ENCODE peak calls at places on chromosomes 6 and 20, in seven cellular contexts. B is prostate gland, N is psoas muscle, M is tibial artery, V is lung, T is breast epithelium, Y is A549. J is an unnamed sample.
A peak's percentile ranks its signal among the peaks of the same experiment; 100 is the strongest.

GRCh38 chr6:130033999-130034814 is 15.8 kb downstream of the L3MBTL3 start:
- DNase-seq in B (no peak), N (no peak), M (no peak), V (no peak), T (no peak), Y (no peak), J (peak; percentile 49)

GRCh38 chr6:111628117-111628866 is 22.6 kb upstream of the TRAF3IP2 start:
- DNase-seq in B (no peak), N (no peak), M (peak; percentile 34), V (no peak), T (no peak), Y (no peak), J (no peak)

GRCh38 chr6:118565317-118565960 is 17.3 kb downstream of the PLN start:
- DNase-seq in B (no peak), N (no peak), M (no peak), V (no peak), T (no peak), Y (peak; percentile 3), J (peak; percentile 53)

GRCh38 chr6:77456531-77457248 is 6.6 kb downstream of the HTR1B start:
- DNase-seq in B (no peak), N (peak; percentile 12), M (peak; percentile 51), V (no peak), T (no peak), Y (no peak), J (peak; percentile 97)

GRCh38 chr6:155519339-155519738 is 63.7 kb upstream of the NOX3 start:
- DNase-seq in B (no peak), N (no peak), M (no peak), V (no peak), T (no peak), Y (no peak), J (no peak)

GRCh38 chr20:56519551-56519950 is 5.0 kb upstream of the FAM209A start:
- DNase-seq in B (no peak), N (no peak), M (no peak), V (no peak), T (no peak), Y (no peak), J (no peak)

GRCh38 chr6:25342784-25343183 is 63.6 kb downstream of the CARMIL1 start:
- DNase-seq in B (no peak), N (no peak), M (no peak), V (no peak), T (no peak), Y (peak; percentile 5), J (peak; percentile 18)

GRCh38 chr20:3815703-3816315 is 4.5 kb upstream of the AP5S1 start:
- DNase-seq in B (no peak), N (no peak), M (no peak), V (no peak), T (no peak), Y (no peak), J (no peak)

GRCh38 chr6:35082733-35083403 is 58.3 kb downstream of the TCP11 start:
- DNase-seq in B (no peak), N (no peak), M (peak; percentile 18), V (no peak), T (no peak), Y (no peak), J (no peak)

GRCh38 chr6:22133352-22133751 is 163.5 kb downstream of the PRL start:
- DNase-seq in B (peak; percentile 33), N (no peak), M (no peak), V (no peak), T (no peak), Y (no peak), J (no peak)

GRCh38 chr20:2946988-2947961 is 74.0 kb downstream of the PTPRA start:
- DNase-seq in B (peak; percentile 12), N (no peak), M (no peak), V (no peak), T (no peak), Y (no peak), J (no peak)

GRCh38 chr6:77292564-77293546 is 170.4 kb downstream of the HTR1B start:
- DNase-seq in B (no peak), N (no peak), M (no peak), V (no peak), T (no peak), Y (peak; percentile 8), J (peak; percentile 98)

GRCh38 chr6:164859791-164860190 is 449.6 kb downstream of the C6orf118 start:
- DNase-seq in B (no peak), N (no peak), M (no peak), V (no peak), T (no peak), Y (no peak), J (no peak)

GRCh38 chr6:47334334-47334733 is 24.6 kb upstream of the TNFRSF21 start:
- DNase-seq in B (no peak), N (no peak), M (no peak), V (no peak), T (no peak), Y (no peak), J (no peak)

GRCh38 chr6:16764188-16764950 is 3.1 kb upstream of the ATXN1 start:
- DNase-seq in B (no peak), N (no peak), M (no peak), V (no peak), T (no peak), Y (no peak), J (no peak)

GRCh38 chr6:13715444-13715883 is 3.8 kb upstream of the RANBP9 start:
- DNase-seq in B (no peak), N (no peak), M (no peak), V (no peak), T (no peak), Y (no peak), J (peak; percentile 20)

GRCh38 chr6:85353012-85353411 is 96.9 kb upstream of the NT5E start:
- DNase-seq in B (no peak), N (no peak), M (no peak), V (no peak), T (no peak), Y (no peak), J (no peak)

GRCh38 chr6:168507730-168508129 is 66.7 kb downstream of the SMOC2 start:
- DNase-seq in B (no peak), N (no peak), M (no peak), V (no peak), T (no peak), Y (no peak), J (no peak)

GRCh38 chr6:155174576-155175174 is 89.1 kb upstream of the CLDN20 start:
- DNase-seq in B (peak; percentile 70), N (no peak), M (peak; percentile 55), V (peak; percentile 58), T (no peak), Y (peak; percentile 76), J (no peak)

GRCh38 chr6:26012061-26012460 is 49.5 kb downstream of the TRIM38 start:
- DNase-seq in B (no peak), N (no peak), M (no peak), V (no peak), T (no peak), Y (no peak), J (no peak)

GRCh38 chr6:85672623-85673022 is 29.9 kb upstream of the SYNCRIP start:
- DNase-seq in B (no peak), N (no peak), M (no peak), V (no peak), T (no peak), Y (no peak), J (no peak)

GRCh38 chr20:64053841-64054661 is 4.6 kb upstream of the SOX18 start:
- DNase-seq in B (no peak), N (peak; percentile 61), M (no peak), V (no peak), T (no peak), Y (peak; percentile 52), J (peak; percentile 25)

GRCh38 chr6:52598123-52598823 is 21.4 kb upstream of the TRAM2 start:
- DNase-seq in B (peak; percentile 20), N (peak; percentile 62), M (peak; percentile 66), V (peak; percentile 48), T (no peak), Y (peak; percentile 61), J (no peak)
- TF ChIP-seq CTCF in B (peak; percentile 58), N (peak; percentile 66), M (peak; percentile 73), V (peak; percentile 24), T (peak; percentile 67), Y (peak; percentile 45), J (peak; percentile 79)

DNA sequence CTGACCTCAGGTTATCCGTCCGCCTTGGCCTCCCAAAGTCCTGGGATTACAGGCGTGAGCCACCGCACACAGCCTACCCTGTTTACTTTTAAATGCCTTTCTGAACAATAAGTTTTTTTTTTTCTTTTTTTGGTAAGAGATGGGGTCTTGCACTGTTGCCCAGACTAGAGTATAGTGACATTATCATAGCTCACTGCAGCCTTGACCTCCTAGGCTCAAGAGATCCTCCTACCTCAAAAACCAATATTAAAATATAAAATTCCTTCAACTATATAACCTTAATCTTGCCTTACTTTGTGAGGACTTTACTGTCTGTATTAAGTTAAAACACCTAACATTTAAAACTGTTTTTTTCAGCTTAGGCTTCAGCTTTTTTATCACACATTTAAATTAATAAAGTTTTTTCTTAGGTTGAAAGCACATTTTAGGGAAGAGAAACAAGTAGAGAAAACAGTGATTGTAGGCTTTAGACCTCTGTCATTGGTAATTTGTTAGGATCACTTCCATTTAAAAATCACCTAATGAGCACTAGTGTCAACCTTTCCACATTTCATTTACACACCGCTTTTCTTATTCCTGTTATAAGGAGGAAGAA is 2.9 kb downstream of the UBR2 start:
- DNase-seq in B (no peak), N (no peak), M (no peak), V (no peak), T (no peak), Y (no peak), J (no peak)
- H3K4me1 ChIP-seq in B (no peaks in the 10 kb centered on the region), N (peaks cover 40% of the 10 kb centered on the region), M (peaks cover 43% of the 10 kb centered on the region), V (peaks cover 10% of the 10 kb centered on the region), T (no peaks in the 10 kb centered on the region), Y (peaks cover 17% of the 10 kb centered on the region), J (peaks cover 12% of the 10 kb centered on the region)

DNA sequence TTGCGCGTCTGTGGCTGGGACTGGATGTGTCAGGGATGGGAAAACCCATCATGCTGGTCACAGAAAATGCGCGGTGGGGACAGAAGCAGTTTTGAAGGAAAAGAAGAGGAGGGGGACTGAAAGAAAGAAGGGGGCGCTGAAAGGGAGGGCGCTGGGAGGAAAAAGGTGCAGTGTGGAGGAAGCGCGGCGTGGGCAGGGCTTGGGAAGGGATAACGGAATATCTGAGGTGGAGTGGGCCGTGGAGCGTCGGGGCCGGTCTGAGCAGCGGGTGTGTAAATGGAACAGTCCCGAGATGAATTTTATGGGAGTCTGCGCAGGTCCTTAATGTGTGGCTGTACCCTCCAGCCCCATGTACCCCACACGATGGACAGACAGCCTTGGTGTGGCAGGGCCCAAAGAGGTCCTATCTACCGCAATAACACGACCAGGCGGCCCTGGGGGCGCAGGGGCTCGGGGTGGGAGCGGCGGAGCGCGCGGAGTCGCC is 366 bp upstream of the SLC29A1 start:
- DNase-seq in B (no peak), N (no peak), M (peak; percentile 59), V (no peak), T (no peak), Y (peak; percentile 62), J (no peak)
- TF ChIP-seq CTCF in B (no peak), N (no peak), M (no peak), V (no peak), T (no peak), Y (no peak), J (no peak)

DNA sequence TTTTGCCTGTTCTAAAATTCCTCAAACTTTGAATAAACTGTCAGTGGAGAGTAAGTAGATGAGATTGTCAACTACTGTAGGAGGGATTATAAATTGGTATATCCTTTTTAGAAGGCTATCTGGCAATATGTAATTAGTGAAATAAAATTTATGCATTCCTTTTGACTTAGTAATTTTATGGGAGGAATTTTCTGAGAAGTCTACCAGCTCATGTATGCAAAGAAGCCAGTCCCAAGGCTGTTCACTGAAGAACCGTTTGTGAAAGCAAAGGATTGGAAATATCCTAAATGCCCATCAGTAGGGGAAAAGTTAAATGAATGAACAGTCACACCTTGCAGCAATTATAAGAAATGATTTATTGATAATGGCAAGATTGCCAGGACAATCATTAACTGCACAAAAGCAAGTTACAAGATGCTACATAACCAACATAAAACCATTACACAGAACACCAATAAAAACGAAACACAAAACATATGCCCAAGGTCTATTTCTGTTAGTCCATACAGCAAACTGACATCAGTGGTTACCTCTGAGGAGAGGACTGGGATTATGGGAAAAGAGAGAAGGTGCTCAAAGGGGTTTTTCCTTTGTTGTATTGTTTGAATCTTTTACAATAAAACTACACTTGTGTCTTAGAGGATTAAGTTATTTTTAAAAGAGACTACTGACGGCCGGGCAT is 4.6 kb upstream of the DSTN start:
- DNase-seq in B (no peak), N (no peak), M (no peak), V (no peak), T (no peak), Y (no peak), J (no peak)
- H3K4me1 ChIP-seq in B (no peaks in the 10 kb centered on the region), N (peaks cover 2% of the 10 kb centered on the region), M (peaks cover 86% of the 10 kb centered on the region), V (peaks cover 7% of the 10 kb centered on the region), T (no peaks in the 10 kb centered on the region), Y (peaks cover 50% of the 10 kb centered on the region), J (peaks cover 24% of the 10 kb centered on the region)